ENCODE peak calls at places on chromosomes 5 and 9, in nine cellular contexts. A is AG09319; J is CD8-positive, alpha-beta T cell; U is stimulated activated CD4-positive, alpha-beta T cell treated with anti-CD3 and anti-CD28 coated beads, Interleukin-15, amount 100 ng/mL, for 1 hour; F is upper lobe of right lung; X is stimulated activated CD8-positive, alpha-beta memory T cell treated with anti-CD3 and anti-CD28 coated beads, Interleukin-4, amount 100 ng/mL, for 4 hours; O is CD8-positive, alpha-beta memory T cell; G is activated CD8-positive, alpha-beta memory T cell treated with anti-CD3 and anti-CD28 coated beads for 48 hours; B is M059J. Q is an unnamed sample.

GRCh38 chr9:68493953-68494541 is 46.6 kb downstream of the TMEM252 start:
- DNase-seq in O (no peak), U (no peak), B (peak), A (no peak), F (no peak), G (no peak), X (no peak), J (no peak), Q (no peak)

GRCh38 chr5:54766748-54767147 is 218.6 kb downstream of the ESM1 start:
- DNase-seq in O (no peak), F (no peak), X (no peak), G (no peak), B (no peak), A (no peak), J (no peak), U (no peak), Q (no peak)

GRCh38 chr9:38142201-38142600 is 73.2 kb upstream of the SHB start:
- DNase-seq in O (no peak), J (no peak), U (no peak), F (no peak), G (no peak), B (peak), A (no peak), X (no peak), Q (no peak)

GRCh38 chr5:170439246-170439943 is 50.2 kb upstream of the KCNMB1 start:
- DNase-seq in U (no peak), F (no peak), G (no peak), B (no peak), J (no peak), A (no peak), X (no peak), O (no peak), Q (no peak)

GRCh38 chr9:6551126-6551525 is 94.4 kb downstream of the GLDC start:
- DNase-seq in B (peak), F (no peak), J (no peak), U (no peak), A (no peak), G (no peak), O (no peak), X (no peak), Q (no peak)

GRCh38 chr9:110777201-110777842 is 108.7 kb downstream of the MUSK start:
- DNase-seq in X (no peak), B (peak), A (no peak), U (no peak), J (no peak), F (no peak), G (no peak), O (no peak), Q (no peak)

GRCh38 chr5:86983208-86983607 is 284.5 kb upstream of the RASA1 start:
- DNase-seq in U (no peak), G (no peak), A (no peak), X (no peak), O (no peak), J (no peak), F (no peak), B (no peak), Q (no peak)

GRCh38 chr5:140145818-140146522 is 20.2 kb downstream of the IGIP start:
- DNase-seq in U (peak), O (peak), X (no peak), J (peak), F (peak), A (peak), G (peak), B (peak), Q (peak)

GRCh38 chr5:96909435-96909834 is 26.4 kb upstream of the LNPEP start:
- DNase-seq in B (no peak), O (no peak), U (no peak), X (no peak), F (no peak), J (no peak), G (no peak), A (no peak), Q (no peak)

GRCh38 chr9:89495824-89496555 is 1.9 kb downstream of the SEMA4D start:
- DNase-seq in B (no peak), G (no peak), U (no peak), O (no peak), X (no peak), A (no peak), F (no peak), J (no peak), Q (no peak)

GRCh38 chr9:124290053-124290581 is 32.4 kb downstream of the NEK6 start:
- DNase-seq in U (no peak), J (no peak), F (no peak), X (no peak), O (no peak), B (no peak), G (no peak), A (no peak), Q (no peak)

GRCh38 chr9:1202512-1203285 is 152.5 kb downstream of the DMRT2 start:
- DNase-seq in O (no peak), G (no peak), A (no peak), F (no peak), J (no peak), X (no peak), U (no peak), B (no peak), Q (no peak)

GRCh38 chr9:133149130-133150015 is 14.3 kb downstream of the GBGT1 start:
- DNase-seq in G (peak), F (peak), J (peak), X (peak), U (peak), A (peak), O (peak), B (peak), Q (peak)